ENCODE peak calls at places on chromosomes 5 and 9, in six cellular contexts. S, Q, F, A, B and R are unnamed samples.

GRCh38 chr5:92810036-92810435 is 771.0 kb downstream of the NR2F1-AS1 start:
- DNase-seq in S (no peak), Q (no peak), F (no peak), A (no peak), B (no peak), R (no peak)

GRCh38 chr5:9388941-9389674 is 156.8 kb downstream of the SEMA5A start:
- DNase-seq in S (no peak), Q (no peak), F (no peak), A (no peak), B (no peak), R (no peak)

GRCh38 chr9:75451505-75451904 is 363.2 kb downstream of the OSTF1 start:
- DNase-seq in S (peak), Q (no peak), F (no peak), A (no peak), B (no peak), R (no peak)

GRCh38 chr5:24788829-24789509 is 144.2 kb upstream of the CDH10 start:
- DNase-seq in S (no peak), Q (no peak), F (peak), A (no peak), B (peak), R (no peak)

GRCh38 chr5:169424956-169425318 is 124.0 kb upstream of the SLIT3 start:
- DNase-seq in S (no peak), Q (no peak), F (no peak), A (no peak), B (no peak), R (no peak)

GRCh38 chr5:120241400-120241799 is 222.7 kb upstream of the PRR16 start:
- DNase-seq in S (no peak), Q (no peak), F (no peak), A (no peak), B (no peak), R (no peak)

GRCh38 chr9:69385474-69386091 is 60.6 kb downstream of the ENTREP1 start:
- DNase-seq in S (no peak), Q (no peak), F (no peak), A (no peak), B (no peak), R (no peak)

GRCh38 chr5:20023686-20024085 is 35.7 kb upstream of the CDH18 start:
- DNase-seq in S (no peak), Q (no peak), F (no peak), A (no peak), B (no peak), R (no peak)

GRCh38 chr5:40988761-40989510 is 79.6 kb downstream of the C7 start:
- DNase-seq in S (no peak), Q (no peak), F (peak), A (no peak), B (no peak), R (no peak)

GRCh38 chr9:133973791-133974630 is 18.1 kb downstream of the VAV2 start:
- DNase-seq in S (no peak), Q (peak), F (no peak), A (no peak), B (no peak), R (no peak)

GRCh38 chr5:105587963-105588662 is 2025.5 kb upstream of the NUDT12 start:
- DNase-seq in S (no peak), Q (no peak), F (peak), A (no peak), B (no peak), R (no peak)

GRCh38 chr5:30539004-30539634 is 654.4 kb upstream of the CDH6 start:
- DNase-seq in S (no peak), Q (peak), F (peak), A (no peak), B (no peak), R (peak)

GRCh38 chr5:52842111-52842510 is 54.4 kb downstream of the ITGA1 start:
- DNase-seq in S (no peak), Q (no peak), F (no peak), A (no peak), B (no peak), R (no peak)

GRCh38 chr9:38132956-38133355 is 63.9 kb upstream of the SHB start:
- DNase-seq in S (no peak), Q (no peak), F (no peak), A (no peak), B (no peak), R (no peak)

GRCh38 chr5:140986117-140986521 is 19.8 kb downstream of the PCDHAC2 start:
- DNase-seq in S (no peak), Q (no peak), F (no peak), A (no peak), B (no peak), R (no peak)

GRCh38 chr5:157230610-157231009 is 35.3 kb upstream of the CYFIP2 start:
- DNase-seq in S (no peak), Q (no peak), F (no peak), A (no peak), B (no peak), R (no peak)

GRCh38 chr9:78296208-78296892 is 575 bp upstream of the PSAT1 start:
- DNase-seq in S (peak), Q (peak), F (peak), A (peak), B (no peak), R (peak)

GRCh38 chr5:41763096-41763495 is 107.1 kb downstream of the OXCT1 start:
- DNase-seq in S (no peak), Q (no peak), F (peak), A (no peak), B (no peak), R (peak)

GRCh38 chr9:136525841-136526499 is 19.9 kb downstream of the NOTCH1 start:
- DNase-seq in S (no peak), Q (peak), F (no peak), A (no peak), B (no peak), R (no peak)

GRCh38 chr5:87164409-87164808 is 103.3 kb upstream of the RASA1 start:
- DNase-seq in S (no peak), Q (no peak), F (peak), A (no peak), B (no peak), R (no peak)

GRCh38 chr5:124703995-124704394 is 42.4 kb downstream of the ZNF608 start:
- DNase-seq in S (no peak), Q (no peak), F (no peak), A (no peak), B (no peak), R (no peak)

GRCh38 chr9:121598167-121599000 is 53.0 kb upstream of the DAB2IP start:
- DNase-seq in S (no peak), Q (peak), F (peak), A (peak), B (no peak), R (no peak)

GRCh38 chr9:9275656-9276055 is 1337.1 kb downstream of the PTPRD start:
- DNase-seq in S (no peak), Q (no peak), F (no peak), A (no peak), B (no peak), R (no peak)

GRCh38 chr5:146867996-146868708 is 10.4 kb downstream of the PPP2R2B start:
- DNase-seq in S (no peak), Q (no peak), F (no peak), A (no peak), B (no peak), R (no peak)

GRCh38 chr9:87959916-87960581 is 14.3 kb downstream of the CDK20 start:
- DNase-seq in S (no peak), Q (no peak), F (no peak), A (no peak), B (no peak), R (no peak)

GRCh38 chr9:111287127-111287526 is 42.9 kb downstream of the OR2K2 start:
- DNase-seq in S (peak), Q (no peak), F (peak), A (no peak), B (peak), R (peak)

GRCh38 chr5:126043684-126044083 is 379.5 kb upstream of the GRAMD2B start:
- DNase-seq in S (no peak), Q (no peak), F (no peak), A (no peak), B (no peak), R (no peak)

GRCh38 chr9:123111977-123112869 is 78.8 kb downstream of the GPR21 start:
- DNase-seq in S (no peak), Q (peak), F (peak), A (peak), B (no peak), R (no peak)

GRCh38 chr5:40124367-40124766 is 555.3 kb upstream of the PTGER4 start:
- DNase-seq in S (no peak), Q (no peak), F (peak), A (no peak), B (peak), R (no peak)

GRCh38 chr5:81393783-81394718 is at the start of gene ACOT12:
- DNase-seq in S (no peak), Q (peak), F (peak), A (no peak), B (no peak), R (no peak)

GRCh38 chr9:99595796-99596195 is 225.9 kb upstream of the NR4A3 start:
- DNase-seq in S (no peak), Q (no peak), F (no peak), A (no peak), B (no peak), R (no peak)

GRCh38 chr5:170635706-170636105 is 131.9 kb downstream of the KCNIP1 start:
- DNase-seq in S (no peak), Q (no peak), F (no peak), A (no peak), B (no peak), R (no peak)